ENCODE peak calls at places on chromosomes 11 and 22, in seven cellular contexts. D, Z, R, K, J, U and Y are unnamed samples.

GRCh38 chr11:36073411-36074203 is 129.7 kb downstream of the LDLRAD3 start:
- DNase-seq in D (no peak), Z (peak), R (peak), K (peak), J (peak), U (no peak), Y (no peak)

GRCh38 chr11:128837627-128838026 is 29.5 kb downstream of the KCNJ1 start:
- DNase-seq in D (no peak), Z (no peak), R (no peak), K (no peak), J (no peak), U (no peak), Y (no peak)

GRCh38 chr11:125464266-125464662 is 31.8 kb downstream of the FEZ1 start:
- DNase-seq in D (no peak), Z (no peak), R (no peak), K (no peak), J (peak), U (no peak), Y (no peak)

GRCh38 chr11:113591122-113591521 is 115.0 kb downstream of the TMPRSS5 start:
- DNase-seq in D (no peak), Z (peak), R (no peak), K (no peak), J (no peak), U (no peak), Y (no peak)

GRCh38 chr11:110613526-110613925 is 98.7 kb downstream of the ARHGAP20 start:
- DNase-seq in D (no peak), Z (no peak), R (no peak), K (no peak), J (peak), U (no peak), Y (no peak)

GRCh38 chr11:14386895-14387480 is 28.0 kb upstream of the RRAS2 start:
- DNase-seq in D (peak), Z (peak), R (peak), K (no peak), J (peak), U (no peak), Y (peak)

GRCh38 chr22:29799217-29799680 is 32.1 kb downstream of the UQCR10 start:
- DNase-seq in D (no peak), Z (no peak), R (no peak), K (peak), J (peak), U (no peak), Y (peak)

GRCh38 chr11:64849600-64850356 is 5.3 kb upstream of the CDC42BPG start:
- DNase-seq in D (no peak), Z (no peak), R (no peak), K (no peak), J (peak), U (no peak), Y (no peak)

GRCh38 chr11:58530236-58530635 is 22.3 kb upstream of the OR5B21 start:
- DNase-seq in D (no peak), Z (no peak), R (no peak), K (no peak), J (no peak), U (peak), Y (no peak)

GRCh38 chr22:28002863-28003565 is 84.0 kb upstream of the PITPNB start:
- DNase-seq in D (no peak), Z (no peak), R (no peak), K (no peak), J (peak), U (no peak), Y (no peak)

GRCh38 chr22:26725012-26725676 is 67.8 kb downstream of the MIAT start:
- DNase-seq in D (no peak), Z (no peak), R (no peak), K (no peak), J (peak), U (no peak), Y (no peak)

GRCh38 chr11:64070301-64070656 is 34.5 kb downstream of the FLRT1 start:
- DNase-seq in D (no peak), Z (peak), R (no peak), K (no peak), J (no peak), U (no peak), Y (no peak)

GRCh38 chr11:122137081-122137793 is 21.2 kb upstream of the BLID start:
- DNase-seq in D (no peak), Z (no peak), R (no peak), K (no peak), J (peak), U (no peak), Y (peak)

GRCh38 chr22:50270302-50271010 is at the start of gene MAPK11:
- DNase-seq in D (no peak), Z (peak), R (peak), K (peak), J (peak), U (peak), Y (no peak)

GRCh38 chr11:102267602-102268001 is 49.7 kb upstream of the BIRC3 start:
- DNase-seq in D (no peak), Z (no peak), R (no peak), K (no peak), J (peak), U (no peak), Y (peak)

GRCh38 chr11:71251761-71252433 is 480 bp downstream of the SHANK2 start:
- DNase-seq in D (no peak), Z (peak), R (peak), K (peak), J (peak), U (no peak), Y (no peak)

GRCh38 chr11:125364085-125364822 is 131.8 kb downstream of the FEZ1 start:
- DNase-seq in D (no peak), Z (no peak), R (no peak), K (no peak), J (peak), U (no peak), Y (no peak)

GRCh38 chr11:87425943-87426342 is 388.2 kb downstream of the TMEM135 start:
- DNase-seq in D (no peak), Z (no peak), R (no peak), K (no peak), J (peak), U (no peak), Y (no peak)

GRCh38 chr22:35769974-35770373 is 52.3 kb downstream of the APOL5 start:
- DNase-seq in D (no peak), Z (no peak), R (no peak), K (no peak), J (no peak), U (no peak), Y (no peak)

GRCh38 chr11:128911701-128912100 is 20.5 kb downstream of the KCNJ5 start:
- DNase-seq in D (no peak), Z (no peak), R (no peak), K (no peak), J (no peak), U (no peak), Y (no peak)

GRCh38 chr11:26930518-26931247 is 63.2 kb upstream of the FIBIN start:
- DNase-seq in D (no peak), Z (no peak), R (no peak), K (no peak), J (peak), U (no peak), Y (peak)

GRCh38 chr11:14764899-14765527 is 121.4 kb downstream of the PDE3B start:
- DNase-seq in D (no peak), Z (no peak), R (no peak), K (no peak), J (peak), U (peak), Y (no peak)

GRCh38 chr11:92050305-92050704 is 174.3 kb upstream of the FAT3 start:
- DNase-seq in D (no peak), Z (peak), R (no peak), K (no peak), J (no peak), U (no peak), Y (no peak)

GRCh38 chr11:28697920-28698827 is 590.0 kb downstream of the METTL15 start:
- DNase-seq in D (peak), Z (peak), R (peak), K (peak), J (peak), U (no peak), Y (no peak)

GRCh38 chr11:21604564-21604963 is 588.3 kb upstream of the ANO5 start:
- DNase-seq in D (no peak), Z (no peak), R (no peak), K (no peak), J (no peak), U (no peak), Y (no peak)

GRCh38 chr11:103537904-103538502 is 428.8 kb downstream of the DYNC2H1 start:
- DNase-seq in D (no peak), Z (peak), R (peak), K (no peak), J (peak), U (no peak), Y (no peak)

GRCh38 chr11:62842171-62842717 is 2.9 kb upstream of the WDR74 start:
- DNase-seq in D (no peak), Z (no peak), R (peak), K (peak), J (peak), U (peak), Y (no peak)

GRCh38 chr11:72740562-72741428 is 11.4 kb downstream of the ARAP1 start:
- DNase-seq in D (no peak), Z (no peak), R (no peak), K (no peak), J (no peak), U (no peak), Y (no peak)

GRCh38 chr11:63833048-63833447 is 5.9 kb upstream of the MARK2 start:
- DNase-seq in D (no peak), Z (no peak), R (no peak), K (no peak), J (no peak), U (no peak), Y (no peak)

GRCh38 chr11:31803813-31804438 is 7.2 kb downstream of the PAX6 start:
- DNase-seq in D (no peak), Z (peak), R (no peak), K (no peak), J (no peak), U (no peak), Y (no peak)
- H3K4me3 ChIP-seq in D (no peak), Z (peak), R (no peak), K (no peak), J (peak), U (no peak), Y (no peak)

DNA sequence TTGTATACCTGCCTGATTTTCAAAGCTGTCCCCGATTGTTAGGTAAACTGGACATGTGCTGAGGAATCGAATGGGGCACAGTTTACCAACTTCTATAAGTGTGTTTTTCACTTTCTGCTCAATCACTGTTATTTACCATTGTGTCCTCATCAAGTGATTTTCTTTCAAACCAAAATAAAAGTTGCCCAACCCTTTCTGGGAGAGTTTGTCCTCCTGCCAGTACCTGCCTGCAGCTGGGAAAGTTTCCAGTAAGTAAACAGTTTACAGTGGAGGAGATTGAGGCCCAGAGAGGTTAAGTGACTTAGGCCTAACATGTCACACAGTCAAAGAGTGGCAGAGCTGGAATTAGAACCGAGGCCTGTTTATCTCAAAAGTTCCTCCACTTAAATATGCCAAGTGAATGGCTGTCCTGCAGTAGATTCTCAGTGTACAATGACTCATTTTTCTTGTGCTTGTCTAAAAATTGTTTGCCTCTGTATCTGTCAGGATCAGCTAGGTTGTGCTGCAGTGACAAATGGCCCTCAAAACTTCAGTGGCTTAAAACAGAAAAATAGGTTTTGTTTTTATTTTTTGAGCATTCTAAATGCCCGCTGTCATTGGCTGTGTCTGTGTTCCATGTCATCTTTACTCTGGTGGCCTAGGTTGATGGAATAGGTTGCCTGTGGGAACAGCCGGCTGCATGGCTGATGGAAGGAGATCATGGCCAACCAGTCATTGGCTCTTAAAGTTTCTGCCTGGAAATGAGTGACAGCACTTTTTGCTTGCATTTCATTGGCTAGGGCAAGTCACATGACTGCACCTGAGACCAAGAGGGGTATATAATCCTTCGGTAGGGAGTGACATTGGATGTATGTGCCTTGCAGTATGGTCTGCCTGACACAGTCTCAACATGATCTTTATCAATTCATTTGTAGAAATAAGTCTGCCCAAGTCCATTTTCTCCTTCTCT is 61.8 kb upstream of the CRYBB3 start:
- DNase-seq in D (no peak), Z (no peak), R (no peak), K (no peak), J (no peak), U (no peak), Y (no peak)
- H3K4me3 ChIP-seq in D (no peak), Z (no peak), R (no peak), K (no peak), J (no peak), U (no peak), Y (no peak)

DNA sequence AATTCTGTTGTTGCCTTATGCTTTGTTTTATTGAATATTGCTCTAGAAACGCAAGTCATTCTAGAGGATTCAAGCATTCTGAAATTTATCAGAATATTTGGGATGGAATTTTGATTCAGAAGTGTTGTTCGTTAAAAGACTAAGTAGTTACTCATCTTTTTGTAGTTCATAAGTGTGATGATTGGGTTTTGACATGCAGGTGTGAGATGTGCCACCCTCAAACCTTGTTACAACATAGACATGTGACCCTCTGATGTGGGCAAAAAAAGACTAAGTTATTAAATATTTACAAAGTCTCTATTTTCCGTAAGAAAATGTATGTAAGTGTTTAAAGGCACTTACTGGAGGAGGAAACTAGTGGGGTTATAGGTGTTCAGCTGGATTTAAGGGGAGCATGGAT is 8.9 kb downstream of the YWHAH start:
- DNase-seq in D (no peak), Z (no peak), R (no peak), K (no peak), J (no peak), U (no peak), Y (no peak)
- H3K4me3 ChIP-seq in D (no peak), Z (no peak), R (no peak), K (no peak), J (no peak), U (no peak), Y (no peak)

GRCh38 chr11:119741369-119742262 is 12.6 kb upstream of the NECTIN1 start:
- DNase-seq in D (no peak), Z (peak), R (no peak), K (no peak), J (peak), U (no peak), Y (no peak)
- H3K4me3 ChIP-seq in D (peak), Z (peak), R (no peak), K (no peak), J (no peak), U (no peak), Y (no peak)

GRCh38 chr11:2886191-2886894 is 768 bp upstream of the CDKN1C start:
- DNase-seq in D (no peak), Z (peak), R (peak), K (no peak), J (peak), U (no peak), Y (no peak)
- H3K4me3 ChIP-seq in D (peak), Z (peak), R (peak), K (peak), J (no peak), U (no peak), Y (no peak)

GRCh38 chr11:69212121-69213110 is 56.7 kb downstream of the SMIM38 start:
- DNase-seq in D (no peak), Z (peak), R (no peak), K (no peak), J (no peak), U (no peak), Y (no peak)
- H3K4me3 ChIP-seq in D (no peak), Z (no peak), R (no peak), K (no peak), J (no peak), U (no peak), Y (no peak)